ENCODE peak calls at places on chromosome 1, in five cellular contexts. J, C, U, N and B are unnamed samples.

GRCh38 chr1:60255565-60255964 is 182.0 kb upstream of the C1orf87 start:
- DNase-seq in J (no peak), C (no peak), U (peak), N (no peak), B (no peak)

GRCh38 chr1:157415661-157416060 is 136.7 kb downstream of the FCRL5 start:
- DNase-seq in J (no peak), C (no peak), U (no peak), N (no peak), B (no peak)

GRCh38 chr1:54287176-54287650 is 87.2 kb downstream of the MRPL37 start:
- DNase-seq in J (no peak), C (peak), U (peak), N (peak), B (peak)

GRCh38 chr1:107510347-107510746 is 369.5 kb downstream of the NTNG1 start:
- DNase-seq in J (no peak), C (no peak), U (no peak), N (no peak), B (no peak)

GRCh38 chr1:150609726-150610125 is 19.7 kb downstream of the ENSA start:
- DNase-seq in J (no peak), C (no peak), U (peak), N (no peak), B (no peak)

GRCh38 chr1:28296401-28297220 is 32.2 kb upstream of the MED18 start:
- DNase-seq in J (no peak), C (no peak), U (peak), N (no peak), B (no peak)

GRCh38 chr1:59058681-59059441 is 238.0 kb upstream of the FGGY start:
- DNase-seq in J (no peak), C (no peak), U (no peak), N (no peak), B (no peak)

GRCh38 chr1:101379939-101380338 is 143.1 kb downstream of the S1PR1 start:
- DNase-seq in J (no peak), C (no peak), U (no peak), N (no peak), B (no peak)

GRCh38 chr1:100538935-100539835 is 1.2 kb downstream of the GPR88 start:
- DNase-seq in J (peak), C (peak), U (no peak), N (peak), B (peak)

GRCh38 chr1:241632987-241633386 is 7.2 kb downstream of the CHML start:
- DNase-seq in J (no peak), C (no peak), U (no peak), N (no peak), B (no peak)